ENCODE peak calls at places on chromosomes 16 and 17, in nine cellular contexts. O is tibial nerve, C is adrenal gland, V is WERI-Rb-1, J is gastrocnemius medialis, I is hepatocyte, Z is heart right ventricle, D is breast epithelium, Y is GM23338. K is an unnamed sample.

GRCh38 chr16:70695351-70696070 is 9.7 kb upstream of the MTSS2 start:
- DNase-seq in O (no peak), C (peak; percentile 74), V (no peak), J (peak; percentile 56), I (no peak), Z (peak; percentile 73), D (no peak), Y (peak; percentile 60), K (no peak)

GRCh38 chr16:28204211-28204610 is 7.6 kb downstream of the XPO6 start:
- DNase-seq in O (no peak), C (no peak), V (no peak), J (no peak), I (no peak), Z (no peak), D (no peak), Y (no peak), K (no peak)

GRCh38 chr17:66152756-66153155 is 39.2 kb downstream of the CEP112 start:
- DNase-seq in O (no peak), C (no peak), V (no peak), J (no peak), I (no peak), Z (no peak), D (no peak), Y (no peak), K (no peak)

GRCh38 chr17:19955099-19955498 is 22.5 kb downstream of the AKAP10 start:
- DNase-seq in O (no peak), C (no peak), V (no peak), J (no peak), I (no peak), Z (no peak), D (no peak), Y (no peak), K (no peak)

GRCh38 chr16:68770671-68771070 is 33.6 kb downstream of the CDH1 start:
- DNase-seq in O (no peak), C (no peak), V (no peak), J (no peak), I (no peak), Z (no peak), D (no peak), Y (no peak), K (no peak)

GRCh38 chr16:89562027-89562599 is 1.6 kb downstream of the RPL13 start:
- DNase-seq in O (no peak), C (no peak), V (no peak), J (no peak), I (no peak), Z (no peak), D (no peak), Y (no peak), K (no peak)

GRCh38 chr17:17810374-17811248 is 26.2 kb downstream of the SREBF1 start:
- DNase-seq in O (peak; percentile 36), C (peak; percentile 60), V (no peak), J (no peak), I (peak; percentile 71), Z (peak; percentile 45), D (no peak), Y (peak; percentile 75), K (no peak)

GRCh38 chr17:41522301-41523224 is 3.9 kb upstream of the KRT15 start:
- DNase-seq in O (no peak), C (no peak), V (no peak), J (no peak), I (peak; percentile 69), Z (no peak), D (peak; percentile 81), Y (peak; percentile 18), K (no peak)

GRCh38 chr17:9646556-9646905 is 1.2 kb downstream of the USP43 start:
- DNase-seq in O (no peak), C (no peak), V (no peak), J (no peak), I (no peak), Z (no peak), D (no peak), Y (peak; percentile 25), K (no peak)

GRCh38 chr16:87951550-87952538 is 610 bp downstream of the BANP start:
- DNase-seq in O (no peak), C (peak; percentile 38), V (no peak), J (no peak), I (peak; percentile 54), Z (peak; percentile 54), D (no peak), Y (peak; percentile 33), K (no peak)
- TF ChIP-seq CTCF in O (no peak), C (no peak), V (peak; percentile 5), J (no peak), I (peak; percentile 37), Z (peak; percentile 31), D (no peak), Y (no peak), K (no peak)

GRCh38 chr17:45320931-45321461 is 4.2 kb upstream of the MAP3K14 start:
- DNase-seq in O (peak; percentile 47), C (peak; percentile 71), V (no peak), J (no peak), I (peak; percentile 84), Z (no peak), D (no peak), Y (no peak), K (no peak)
- H3K36me3 ChIP-seq in O (no peaks in the 10 kb centered on the region), C (no peaks in the 10 kb centered on the region), V (no peaks in the 10 kb centered on the region), J (no peaks in the 10 kb centered on the region), I (no peaks in the 10 kb centered on the region), Z (no peaks in the 10 kb centered on the region), D (no peaks in the 10 kb centered on the region), Y (no peaks in the 10 kb centered on the region), K (no peaks in the 10 kb centered on the region)

DNA sequence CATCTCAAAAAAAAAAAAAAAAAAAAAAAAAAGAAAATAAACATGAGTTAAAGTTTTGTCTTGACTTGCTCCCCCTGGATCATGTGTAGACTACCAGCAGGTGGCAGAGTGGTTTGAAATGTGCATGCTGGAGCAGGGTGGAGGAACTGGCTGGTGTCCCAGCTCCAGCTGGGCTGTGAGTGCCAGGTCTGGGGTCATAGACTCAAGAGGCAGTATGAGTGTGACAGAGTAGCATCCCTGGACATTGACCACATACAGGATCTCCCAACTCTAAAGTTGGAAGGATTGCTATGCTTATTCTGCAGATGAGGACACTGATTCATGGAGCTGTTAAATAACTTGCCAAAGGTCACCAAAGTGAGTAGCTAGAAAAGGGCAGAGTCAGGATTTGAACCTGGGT is 198.0 kb upstream of the MPHOSPH6 start:
- DNase-seq in O (no peak), C (peak; percentile 33), V (peak; percentile 46), J (no peak), I (peak; percentile 57), Z (peak; percentile 52), D (no peak), Y (peak; percentile 66), K (no peak)
- TF ChIP-seq CTCF in O (no peak), C (no peak), V (peak; percentile 43), J (peak; percentile 32), I (peak; percentile 46), Z (peak; percentile 51), D (peak; percentile 15), Y (peak; percentile 72), K (peak; percentile 11)

GRCh38 chr17:40173778-40174135 is 3.5 kb upstream of the RAPGEFL1 start:
- DNase-seq in O (no peak), C (no peak), V (no peak), J (no peak), I (no peak), Z (no peak), D (no peak), Y (no peak), K (no peak)

GRCh38 chr17:40167685-40168261 is 9.5 kb upstream of the RAPGEFL1 start:
- DNase-seq in O (no peak), C (no peak), V (no peak), J (no peak), I (no peak), Z (no peak), D (no peak), Y (no peak), K (no peak)

GRCh38 chr17:40173091-40173777 is 4.0 kb upstream of the RAPGEFL1 start:
- DNase-seq in O (no peak), C (no peak), V (no peak), J (no peak), I (no peak), Z (no peak), D (no peak), Y (no peak), K (no peak)

DNA sequence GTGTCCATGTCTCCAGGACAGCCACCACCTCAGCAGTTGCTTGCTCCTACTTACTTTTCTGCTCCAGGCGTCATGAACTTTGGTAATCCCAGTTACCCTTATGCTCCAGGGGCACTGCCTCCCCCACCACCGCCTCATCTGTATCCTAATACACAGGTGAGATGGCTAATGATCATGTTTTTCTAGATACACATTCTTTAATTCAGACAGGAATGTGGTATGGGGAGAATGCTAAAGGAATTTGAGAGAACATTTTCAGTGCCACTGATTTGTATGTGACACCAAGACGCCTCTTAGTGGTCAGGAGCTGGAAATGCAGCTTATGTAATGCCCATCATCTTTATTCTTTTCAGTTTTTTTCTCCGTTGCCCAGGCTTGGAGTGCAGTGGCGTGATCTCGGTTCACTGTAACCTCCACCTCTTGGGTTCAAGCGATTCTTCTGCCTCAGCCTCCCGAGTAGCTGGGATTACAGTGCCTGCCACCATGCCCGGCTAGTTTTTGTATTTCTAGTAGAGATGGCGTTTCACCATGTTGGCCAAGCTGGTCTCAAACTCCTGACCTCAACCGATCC is 8.9 kb upstream of the RAPGEFL1 start:
- DNase-seq in O (peak; percentile 55), C (peak; percentile 72), V (peak; percentile 40), J (no peak), I (peak; percentile 78), Z (no peak), D (no peak), Y (peak; percentile 92), K (no peak)
- H3K36me3 ChIP-seq in O (peaks cover 20% of the 10 kb centered on the region), C (no peaks in the 10 kb centered on the region), V (peaks cover 94% of the 10 kb centered on the region), J (peaks cover 85% of the 10 kb centered on the region), I (no peaks in the 10 kb centered on the region), Z (peaks cover 100% of the 10 kb centered on the region), D (peaks cover 6% of the 10 kb centered on the region), Y (peaks cover 44% of the 10 kb centered on the region), K (peaks cover 70% of the 10 kb centered on the region)

DNA sequence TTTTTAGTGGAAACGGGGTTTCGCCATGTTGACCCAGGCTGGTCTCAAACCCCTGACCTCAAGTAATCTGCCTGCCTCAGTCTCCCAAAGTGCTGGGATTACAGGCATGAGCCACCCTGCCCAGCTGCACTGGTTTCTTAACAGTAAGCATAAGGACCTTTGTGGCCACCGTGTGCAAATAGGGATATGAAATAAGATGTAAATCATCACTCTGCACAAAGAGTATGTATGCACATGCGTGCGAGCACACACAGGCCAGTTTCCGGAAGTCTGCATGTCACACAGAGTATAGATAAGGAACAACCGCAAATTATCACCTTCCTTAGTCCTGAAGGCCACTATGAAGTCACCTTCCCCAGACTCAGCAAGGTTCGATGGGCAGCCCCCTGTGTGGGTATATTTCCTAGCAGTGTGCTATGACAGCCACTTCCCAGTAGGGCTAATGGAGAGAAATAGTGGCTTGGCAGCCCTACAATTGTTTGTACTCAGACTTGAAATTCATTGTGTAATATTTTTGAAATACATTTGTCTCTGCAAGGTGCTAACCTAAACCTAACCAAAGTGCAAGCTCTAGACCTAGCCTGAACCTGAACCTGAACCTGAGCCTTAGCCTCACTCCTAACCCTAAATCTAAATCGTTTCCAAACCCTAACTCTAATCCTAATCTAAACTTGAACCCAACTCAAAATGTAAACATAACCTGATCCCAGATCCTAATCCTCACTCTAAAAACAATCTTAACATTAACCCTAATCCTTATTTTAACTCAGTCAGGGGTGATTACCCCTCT is 48.4 kb upstream of the SKAP1 start:
- DNase-seq in O (no peak), C (no peak), V (no peak), J (no peak), I (no peak), Z (no peak), D (no peak), Y (no peak), K (no peak)
- TF ChIP-seq CTCF in O (no peak), C (no peak), V (no peak), J (no peak), I (no peak), Z (no peak), D (no peak), Y (no peak), K (no peak)

GRCh38 chr17:59167571-59168001 is 12.0 kb downstream of the PRR11 start:
- DNase-seq in O (no peak), C (no peak), V (no peak), J (no peak), I (no peak), Z (no peak), D (no peak), Y (no peak), K (no peak)
- H3K36me3 ChIP-seq in O (no peaks in the 10 kb centered on the region), C (no peaks in the 10 kb centered on the region), V (peaks cover 35% of the 10 kb centered on the region), J (no peaks in the 10 kb centered on the region), I (no peaks in the 10 kb centered on the region), Z (peaks cover 33% of the 10 kb centered on the region), D (no peaks in the 10 kb centered on the region), Y (peaks cover 24% of the 10 kb centered on the region), K (no peaks in the 10 kb centered on the region)